ENCODE peak calls at places on chromosomes 1 and 21, in ten cellular contexts. One of them, this sample, is unnamed.
A peak's percentile ranks its signal among the peaks of the same experiment; 100 is the strongest.

GRCh38 chr1:55363261-55363660 is 148.1 kb upstream of the USP24 start:
- DNase-seq in left ventricle myocardium superior: no peak
- DNase-seq in midbrain: no peak
- DNase-seq in T-cell: no peak
- DNase-seq in nephron progenitor cell: no peak
- DNase-seq in activated CD8-positive, alpha-beta T cell treated with anti-CD3 and anti-CD28 coated beads, Interleukin-2, amount 10 ng/mL, durations not matched to agents 7 days and 5 days: no peak
- DNase-seq in GF-D8: no peak
- DNase-seq in lower lobe of right lung: no peak
- DNase-seq in M059J: peak; percentile 19
- DNase-seq in NCI-H1417 treated with DMSO at 0.1 percent for 48 hours: no peak
- DNase-seq in this sample: peak; percentile 60

GRCh38 chr1:156386134-156386901 is 17.3 kb downstream of the RHBG start:
- DNase-seq in GF-D8: no peak
- DNase-seq in NCI-H1417 treated with DMSO at 0.1 percent for 48 hours: no peak
- DNase-seq in nephron progenitor cell: no peak
- DNase-seq in T-cell: no peak
- DNase-seq in midbrain: no peak
- DNase-seq in activated CD8-positive, alpha-beta T cell treated with anti-CD3 and anti-CD28 coated beads, Interleukin-2, amount 10 ng/mL, durations not matched to agents 7 days and 5 days: no peak
- DNase-seq in left ventricle myocardium superior: no peak
- DNase-seq in M059J: no peak
- DNase-seq in lower lobe of right lung: no peak
- DNase-seq in this sample: no peak

GRCh38 chr21:25953659-25954058 is 216.9 kb downstream of the APP start:
- DNase-seq in activated CD8-positive, alpha-beta T cell treated with anti-CD3 and anti-CD28 coated beads, Interleukin-2, amount 10 ng/mL, durations not matched to agents 7 days and 5 days: no peak
- DNase-seq in T-cell: no peak
- DNase-seq in GF-D8: no peak
- DNase-seq in M059J: peak; percentile 28
- DNase-seq in lower lobe of right lung: no peak
- DNase-seq in nephron progenitor cell: no peak
- DNase-seq in left ventricle myocardium superior: no peak
- DNase-seq in midbrain: no peak
- DNase-seq in NCI-H1417 treated with DMSO at 0.1 percent for 48 hours: no peak
- DNase-seq in this sample: no peak

GRCh38 chr1:15214507-15214906 is 32.5 kb upstream of the FHAD1 start:
- DNase-seq in GF-D8: no peak
- DNase-seq in left ventricle myocardium superior: peak; percentile 65
- DNase-seq in NCI-H1417 treated with DMSO at 0.1 percent for 48 hours: no peak
- DNase-seq in lower lobe of right lung: no peak
- DNase-seq in nephron progenitor cell: peak; percentile 71
- DNase-seq in T-cell: no peak
- DNase-seq in M059J: no peak
- DNase-seq in midbrain: no peak
- DNase-seq in activated CD8-positive, alpha-beta T cell treated with anti-CD3 and anti-CD28 coated beads, Interleukin-2, amount 10 ng/mL, durations not matched to agents 7 days and 5 days: no peak
- DNase-seq in this sample: peak; percentile 85

GRCh38 chr21:37047079-37047478 is 25.8 kb downstream of the PIGP start:
- DNase-seq in activated CD8-positive, alpha-beta T cell treated with anti-CD3 and anti-CD28 coated beads, Interleukin-2, amount 10 ng/mL, durations not matched to agents 7 days and 5 days: no peak
- DNase-seq in NCI-H1417 treated with DMSO at 0.1 percent for 48 hours: no peak
- DNase-seq in M059J: peak; percentile 42
- DNase-seq in T-cell: no peak
- DNase-seq in nephron progenitor cell: no peak
- DNase-seq in GF-D8: no peak
- DNase-seq in lower lobe of right lung: no peak
- DNase-seq in left ventricle myocardium superior: no peak
- DNase-seq in midbrain: no peak
- DNase-seq in this sample: no peak

GRCh38 chr1:205774277-205775014 is 836 bp downstream of the RAB29 start:
- DNase-seq in activated CD8-positive, alpha-beta T cell treated with anti-CD3 and anti-CD28 coated beads, Interleukin-2, amount 10 ng/mL, durations not matched to agents 7 days and 5 days: peak; percentile 65
- DNase-seq in M059J: no peak
- DNase-seq in lower lobe of right lung: peak; percentile 48
- DNase-seq in midbrain: no peak
- DNase-seq in NCI-H1417 treated with DMSO at 0.1 percent for 48 hours: no peak
- DNase-seq in GF-D8: no peak
- DNase-seq in left ventricle myocardium superior: no peak
- DNase-seq in nephron progenitor cell: peak; percentile 22
- DNase-seq in T-cell: peak; percentile 23
- DNase-seq in this sample: peak; percentile 47

GRCh38 chr1:182633657-182634281 is 29.6 kb upstream of the RGS16 start:
- DNase-seq in midbrain: no peak
- DNase-seq in activated CD8-positive, alpha-beta T cell treated with anti-CD3 and anti-CD28 coated beads, Interleukin-2, amount 10 ng/mL, durations not matched to agents 7 days and 5 days: no peak
- DNase-seq in nephron progenitor cell: peak; percentile 15
- DNase-seq in NCI-H1417 treated with DMSO at 0.1 percent for 48 hours: peak; percentile 87
- DNase-seq in lower lobe of right lung: no peak
- DNase-seq in M059J: no peak
- DNase-seq in GF-D8: no peak
- DNase-seq in left ventricle myocardium superior: no peak
- DNase-seq in T-cell: no peak
- DNase-seq in this sample: no peak

GRCh38 chr1:151511636-151512215 is 539 bp downstream of the CGN start:
- DNase-seq in NCI-H1417 treated with DMSO at 0.1 percent for 48 hours: no peak
- DNase-seq in M059J: peak; percentile 64
- DNase-seq in activated CD8-positive, alpha-beta T cell treated with anti-CD3 and anti-CD28 coated beads, Interleukin-2, amount 10 ng/mL, durations not matched to agents 7 days and 5 days: no peak
- DNase-seq in lower lobe of right lung: peak; percentile 64
- DNase-seq in left ventricle myocardium superior: peak; percentile 42
- DNase-seq in nephron progenitor cell: peak; percentile 67
- DNase-seq in T-cell: peak; percentile 24
- DNase-seq in GF-D8: no peak
- DNase-seq in midbrain: peak; percentile 35
- DNase-seq in this sample: no peak

GRCh38 chr21:41764558-41765392 is 2.1 kb downstream of the RIPK4 start:
- DNase-seq in left ventricle myocardium superior: no peak
- DNase-seq in NCI-H1417 treated with DMSO at 0.1 percent for 48 hours: no peak
- DNase-seq in activated CD8-positive, alpha-beta T cell treated with anti-CD3 and anti-CD28 coated beads, Interleukin-2, amount 10 ng/mL, durations not matched to agents 7 days and 5 days: no peak
- DNase-seq in nephron progenitor cell: no peak
- DNase-seq in lower lobe of right lung: no peak
- DNase-seq in T-cell: no peak
- DNase-seq in midbrain: no peak
- DNase-seq in GF-D8: no peak
- DNase-seq in M059J: no peak
- DNase-seq in this sample: no peak

GRCh38 chr1:205668951-205669340 is 11.4 kb downstream of the SLC45A3 start:
- DNase-seq in T-cell: no peak
- DNase-seq in GF-D8: no peak
- DNase-seq in nephron progenitor cell: no peak
- DNase-seq in left ventricle myocardium superior: no peak
- DNase-seq in activated CD8-positive, alpha-beta T cell treated with anti-CD3 and anti-CD28 coated beads, Interleukin-2, amount 10 ng/mL, durations not matched to agents 7 days and 5 days: no peak
- DNase-seq in M059J: no peak
- DNase-seq in lower lobe of right lung: no peak
- DNase-seq in NCI-H1417 treated with DMSO at 0.1 percent for 48 hours: no peak
- DNase-seq in midbrain: no peak
- DNase-seq in this sample: peak; percentile 27

GRCh38 chr1:81349194-81349965 is 451.4 kb upstream of the ADGRL2 start:
- DNase-seq in nephron progenitor cell: no peak
- DNase-seq in midbrain: no peak
- DNase-seq in activated CD8-positive, alpha-beta T cell treated with anti-CD3 and anti-CD28 coated beads, Interleukin-2, amount 10 ng/mL, durations not matched to agents 7 days and 5 days: no peak
- DNase-seq in NCI-H1417 treated with DMSO at 0.1 percent for 48 hours: no peak
- DNase-seq in GF-D8: no peak
- DNase-seq in lower lobe of right lung: no peak
- DNase-seq in left ventricle myocardium superior: no peak
- DNase-seq in M059J: no peak
- DNase-seq in T-cell: no peak
- DNase-seq in this sample: no peak

GRCh38 chr1:185215911-185216310 is 58.9 kb downstream of the SWT1 start:
- DNase-seq in NCI-H1417 treated with DMSO at 0.1 percent for 48 hours: no peak
- DNase-seq in T-cell: no peak
- DNase-seq in left ventricle myocardium superior: no peak
- DNase-seq in nephron progenitor cell: no peak
- DNase-seq in activated CD8-positive, alpha-beta T cell treated with anti-CD3 and anti-CD28 coated beads, Interleukin-2, amount 10 ng/mL, durations not matched to agents 7 days and 5 days: no peak
- DNase-seq in lower lobe of right lung: no peak
- DNase-seq in M059J: no peak
- DNase-seq in midbrain: no peak
- DNase-seq in GF-D8: no peak
- DNase-seq in this sample: peak; percentile 16

GRCh38 chr21:38567577-38568360 is 69.5 kb upstream of the ERG start:
- DNase-seq in nephron progenitor cell: peak; percentile 29
- DNase-seq in lower lobe of right lung: no peak
- DNase-seq in T-cell: no peak
- DNase-seq in M059J: peak; percentile 37
- DNase-seq in GF-D8: no peak
- DNase-seq in NCI-H1417 treated with DMSO at 0.1 percent for 48 hours: no peak
- DNase-seq in activated CD8-positive, alpha-beta T cell treated with anti-CD3 and anti-CD28 coated beads, Interleukin-2, amount 10 ng/mL, durations not matched to agents 7 days and 5 days: no peak
- DNase-seq in left ventricle myocardium superior: no peak
- DNase-seq in midbrain: no peak
- DNase-seq in this sample: peak; percentile 52

GRCh38 chr1:64539808-64540207 is 69.9 kb downstream of the CACHD1 start:
- DNase-seq in nephron progenitor cell: no peak
- DNase-seq in lower lobe of right lung: peak; percentile 60
- DNase-seq in NCI-H1417 treated with DMSO at 0.1 percent for 48 hours: no peak
- DNase-seq in M059J: peak; percentile 33
- DNase-seq in left ventricle myocardium superior: peak; percentile 70
- DNase-seq in activated CD8-positive, alpha-beta T cell treated with anti-CD3 and anti-CD28 coated beads, Interleukin-2, amount 10 ng/mL, durations not matched to agents 7 days and 5 days: no peak
- DNase-seq in GF-D8: no peak
- DNase-seq in midbrain: no peak
- DNase-seq in T-cell: no peak
- DNase-seq in this sample: peak; percentile 62

GRCh38 chr1:92599184-92599583 is 112.5 kb upstream of the GFI1 start:
- DNase-seq in T-cell: no peak
- DNase-seq in M059J: peak; percentile 52
- DNase-seq in GF-D8: peak; percentile 73
- DNase-seq in lower lobe of right lung: no peak
- DNase-seq in midbrain: no peak
- DNase-seq in nephron progenitor cell: no peak
- DNase-seq in left ventricle myocardium superior: no peak
- DNase-seq in activated CD8-positive, alpha-beta T cell treated with anti-CD3 and anti-CD28 coated beads, Interleukin-2, amount 10 ng/mL, durations not matched to agents 7 days and 5 days: no peak
- DNase-seq in NCI-H1417 treated with DMSO at 0.1 percent for 48 hours: no peak
- DNase-seq in this sample: peak; percentile 58

GRCh38 chr1:226674892-226675719 is 64.0 kb downstream of the ITPKB start:
- DNase-seq in midbrain: peak; percentile 63
- DNase-seq in activated CD8-positive, alpha-beta T cell treated with anti-CD3 and anti-CD28 coated beads, Interleukin-2, amount 10 ng/mL, durations not matched to agents 7 days and 5 days: peak; percentile 91
- DNase-seq in NCI-H1417 treated with DMSO at 0.1 percent for 48 hours: no peak
- DNase-seq in left ventricle myocardium superior: peak; percentile 63
- DNase-seq in lower lobe of right lung: peak; percentile 64
- DNase-seq in T-cell: peak; percentile 60
- DNase-seq in nephron progenitor cell: no peak
- DNase-seq in GF-D8: peak; percentile 99
- DNase-seq in M059J: no peak
- DNase-seq in this sample: no peak

GRCh38 chr1:211830055-211830329 is 571 bp downstream of the LPGAT1 start:
- DNase-seq in GF-D8: no peak
- DNase-seq in left ventricle myocardium superior: no peak
- DNase-seq in nephron progenitor cell: peak; percentile 59
- DNase-seq in M059J: peak; percentile 26
- DNase-seq in midbrain: no peak
- DNase-seq in NCI-H1417 treated with DMSO at 0.1 percent for 48 hours: no peak
- DNase-seq in activated CD8-positive, alpha-beta T cell treated with anti-CD3 and anti-CD28 coated beads, Interleukin-2, amount 10 ng/mL, durations not matched to agents 7 days and 5 days: peak; percentile 37
- DNase-seq in lower lobe of right lung: no peak
- DNase-seq in T-cell: no peak
- DNase-seq in this sample: no peak

GRCh38 chr1:86965012-86965826 is 50.8 kb downstream of the HS2ST1 start:
- DNase-seq in GF-D8: peak; percentile 11
- DNase-seq in NCI-H1417 treated with DMSO at 0.1 percent for 48 hours: no peak
- DNase-seq in midbrain: peak; percentile 5
- DNase-seq in left ventricle myocardium superior: no peak
- DNase-seq in nephron progenitor cell: no peak
- DNase-seq in M059J: peak; percentile 37
- DNase-seq in activated CD8-positive, alpha-beta T cell treated with anti-CD3 and anti-CD28 coated beads, Interleukin-2, amount 10 ng/mL, durations not matched to agents 7 days and 5 days: peak; percentile 24
- DNase-seq in T-cell: no peak
- DNase-seq in lower lobe of right lung: no peak
- DNase-seq in this sample: peak; percentile 33

GRCh38 chr1:90717665-90718410 is 736 bp upstream of the BARHL2 start:
- DNase-seq in NCI-H1417 treated with DMSO at 0.1 percent for 48 hours: no peak
- DNase-seq in lower lobe of right lung: no peak
- DNase-seq in left ventricle myocardium superior: no peak
- DNase-seq in nephron progenitor cell: peak; percentile 71
- DNase-seq in activated CD8-positive, alpha-beta T cell treated with anti-CD3 and anti-CD28 coated beads, Interleukin-2, amount 10 ng/mL, durations not matched to agents 7 days and 5 days: no peak
- DNase-seq in T-cell: no peak
- DNase-seq in GF-D8: no peak
- DNase-seq in M059J: no peak
- DNase-seq in midbrain: peak; percentile 52
- DNase-seq in this sample: no peak

GRCh38 chr1:2785631-2786328 is 15.7 kb downstream of the TTC34 start:
- DNase-seq in activated CD8-positive, alpha-beta T cell treated with anti-CD3 and anti-CD28 coated beads, Interleukin-2, amount 10 ng/mL, durations not matched to agents 7 days and 5 days: no peak
- DNase-seq in T-cell: no peak
- DNase-seq in lower lobe of right lung: peak; percentile 32
- DNase-seq in left ventricle myocardium superior: no peak
- DNase-seq in GF-D8: no peak
- DNase-seq in M059J: no peak
- DNase-seq in midbrain: no peak
- DNase-seq in nephron progenitor cell: no peak
- DNase-seq in NCI-H1417 treated with DMSO at 0.1 percent for 48 hours: no peak
- DNase-seq in this sample: no peak

GRCh38 chr1:46969014-46969619 is 27.8 kb upstream of the CYP4A11 start:
- DNase-seq in lower lobe of right lung: no peak
- DNase-seq in T-cell: no peak
- DNase-seq in NCI-H1417 treated with DMSO at 0.1 percent for 48 hours: no peak
- DNase-seq in left ventricle myocardium superior: no peak
- DNase-seq in activated CD8-positive, alpha-beta T cell treated with anti-CD3 and anti-CD28 coated beads, Interleukin-2, amount 10 ng/mL, durations not matched to agents 7 days and 5 days: no peak
- DNase-seq in nephron progenitor cell: no peak
- DNase-seq in GF-D8: no peak
- DNase-seq in M059J: no peak
- DNase-seq in midbrain: no peak
- DNase-seq in this sample: no peak